ENCODE peak calls at places on chromosomes 16 and 17, in five cellular contexts. N, G, V, W and C are unnamed samples.

GRCh38 chr17:74904687-74905409 is 11.4 kb upstream of the FADS6 start:
- DNase-seq in N (peak; percentile 45), G (no peak), V (no peak), W (no peak), C (no peak)

GRCh38 chr17:57995076-57995956 is 7.3 kb upstream of the VEZF1 start:
- DNase-seq in N (peak; percentile 77), G (peak; percentile 79), V (peak; percentile 90), W (peak; percentile 90), C (peak; percentile 73)

GRCh38 chr16:86836503-86837125 is 258.3 kb downstream of the FOXL1 start:
- DNase-seq in N (no peak), G (no peak), V (no peak), W (no peak), C (no peak)

GRCh38 chr17:43766413-43767052 is 7.9 kb upstream of the SOST start:
- DNase-seq in N (peak; percentile 73), G (peak; percentile 85), V (peak; percentile 72), W (peak; percentile 43), C (peak; percentile 66)

GRCh38 chr17:47726796-47727703 is 6.0 kb upstream of the TBX21 start:
- DNase-seq in N (peak; percentile 6), G (no peak), V (no peak), W (no peak), C (no peak)

GRCh38 chr17:1773755-1774181 is 11.9 kb downstream of the SERPINF1 start:
- DNase-seq in N (no peak), G (no peak), V (no peak), W (no peak), C (no peak)

GRCh38 chr16:75105306-75106061 is 11.1 kb downstream of the LDHD start:
- DNase-seq in N (no peak), G (peak; percentile 69), V (no peak), W (no peak), C (peak; percentile 52)

GRCh38 chr17:57021226-57021940 is 43.5 kb downstream of the SCPEP1 start:
- DNase-seq in N (no peak), G (no peak), V (peak; percentile 54), W (no peak), C (peak; percentile 47)

GRCh38 chr17:36743130-36743529 is 141.7 kb downstream of the MRM1 start:
- DNase-seq in N (no peak), G (no peak), V (peak; percentile 98), W (no peak), C (no peak)

GRCh38 chr16:24035127-24035842 is 199.5 kb downstream of the PRKCB start:
- DNase-seq in N (no peak), G (peak; percentile 61), V (no peak), W (no peak), C (no peak)

GRCh38 chr16:52570495-52571091 is 23.6 kb upstream of the TOX3 start:
- DNase-seq in N (no peak), G (no peak), V (no peak), W (no peak), C (no peak)

GRCh38 chr16:53817812-53818211 is 113.9 kb downstream of the FTO start:
- DNase-seq in N (no peak), G (no peak), V (no peak), W (no peak), C (no peak)

GRCh38 chr16:79703066-79703465 is 102.5 kb upstream of the MAF start:
- DNase-seq in N (no peak), G (no peak), V (no peak), W (no peak), C (no peak)

GRCh38 chr17:11641521-11642275 is 43.4 kb downstream of the DNAH9 start:
- DNase-seq in N (no peak), G (no peak), V (no peak), W (no peak), C (no peak)

GRCh38 chr17:66347661-66348604 is 45.5 kb downstream of the PRKCA start:
- DNase-seq in N (peak; percentile 53), G (no peak), V (peak; percentile 42), W (no peak), C (peak; percentile 33)